ENCODE peak calls at places on chromosomes 11 and 22, in seven cellular contexts. V is OCI-LY7, C is GM23248, O is GM23338, Q is hepatocyte, E is neural progenitor cell, R is HCT116. F is an unnamed sample. For H3K36me3, the result is how much of the 10 kb centered on the place peaks cover.

GRCh38 chr11:71228961-71229360 is 23.4 kb downstream of the SHANK2 start:
- DNase-seq in O (no peak), Q (no peak), C (no peak), R (no peak), E (no peak), V (no peak), F (no peak)

GRCh38 chr11:69599502-69599901 is 41.5 kb upstream of the CCND1 start:
- DNase-seq in R (no peak), O (no peak), E (peak), Q (no peak), C (peak), V (no peak), F (no peak)

GRCh38 chr11:2527621-2528291 is 82.9 kb downstream of the KCNQ1 start:
- DNase-seq in C (no peak), E (no peak), Q (no peak), R (no peak), V (no peak), O (no peak), F (no peak)

GRCh38 chr22:44211946-44212930 is 31.5 kb downstream of the PARVG start:
- DNase-seq in R (no peak), V (no peak), O (no peak), Q (no peak), E (no peak), C (peak), F (no peak)

GRCh38 chr22:29370556-29370955 is 17.8 kb downstream of the AP1B1 start:
- DNase-seq in C (no peak), R (no peak), E (peak), V (peak), Q (no peak), O (peak), F (no peak)

GRCh38 chr22:20741634-20742581 is 32.0 kb upstream of the SERPIND1 start:
- DNase-seq in C (peak), Q (peak), R (peak), V (peak), E (peak), O (peak), F (peak)

GRCh38 chr22:33838644-33839043 is 81.6 kb downstream of the LARGE1 start:
- DNase-seq in Q (no peak), C (no peak), O (no peak), R (no peak), V (no peak), E (no peak), F (no peak)

GRCh38 chr11:2666828-2667570 is 32.8 kb downstream of the KCNQ1OT1 start:
- DNase-seq in V (no peak), R (no peak), C (no peak), Q (no peak), E (no peak), O (no peak), F (no peak)

GRCh38 chr11:23252426-23252825 is 392.2 kb upstream of the CCDC179 start:
- DNase-seq in E (no peak), R (no peak), V (no peak), C (no peak), O (no peak), Q (no peak), F (peak)

GRCh38 chr11:8055111-8055835 is 25.7 kb upstream of the TUB start:
- DNase-seq in R (no peak), C (peak), Q (no peak), O (peak), E (peak), V (no peak), F (no peak)

GRCh38 chr11:8058216-8058615 is 22.8 kb upstream of the TUB start:
- DNase-seq in O (no peak), R (no peak), E (no peak), Q (no peak), C (no peak), V (no peak), F (no peak)

GRCh38 chr11:8059030-8059429 is 22.0 kb upstream of the TUB start:
- DNase-seq in V (no peak), C (no peak), Q (no peak), E (no peak), R (no peak), O (no peak), F (no peak)

GRCh38 chr11:8055836-8056526 is 25.0 kb upstream of the TUB start:
- DNase-seq in V (no peak), E (no peak), O (no peak), R (no peak), C (no peak), Q (peak), F (no peak)

GRCh38 chr11:8056810-8057463 is 24.1 kb upstream of the TUB start:
- DNase-seq in E (no peak), O (no peak), V (no peak), C (peak), Q (peak), R (no peak), F (no peak)
- TF ChIP-seq EZH2phosphoT487 in E (no peak), O (no peak), V (no peak), C (no peak), Q (no peak), R (no peak), F (no peak)

GRCh38 chr11:62601364-62602140 is at the start of gene MTA2:
- DNase-seq in O (peak), Q (peak), C (peak), V (peak), E (peak), R (peak), F (peak)
- H3K36me3 ChIP-seq in O (under half), Q (under half), C (under half), V (half or more), E (under half), R (under half), F (under half)

DNA sequence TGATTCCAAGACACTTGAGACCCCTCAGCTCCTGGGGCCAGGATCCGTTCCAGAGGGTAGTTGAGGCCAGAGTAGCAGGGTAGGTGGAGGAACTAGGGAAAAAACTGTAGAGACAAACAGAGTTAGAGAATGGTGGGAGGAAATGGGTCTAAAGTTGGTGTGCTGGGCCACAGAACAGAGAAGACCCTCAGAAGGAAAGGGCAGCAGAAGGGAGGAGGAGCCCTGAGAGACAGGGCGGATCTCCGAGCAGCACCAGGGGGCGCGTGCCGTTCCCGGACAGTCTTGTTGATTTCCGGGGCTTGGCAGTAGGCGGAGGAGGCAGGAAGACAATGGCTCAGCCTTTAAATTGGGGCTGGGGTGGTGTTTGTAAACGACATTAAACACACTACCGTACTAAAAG is 2.4 kb upstream of the CECR2 start:
- DNase-seq in V (peak), E (peak), R (peak), Q (peak), O (peak), C (no peak), F (no peak)
- TF ChIP-seq EZH2phosphoT487 in V (no peak), E (no peak), R (no peak), Q (no peak), O (no peak), C (no peak), F (no peak)

GRCh38 chr22:17830041-17830961 is 56.0 kb upstream of the BID start:
- DNase-seq in O (peak), Q (peak), E (peak), R (peak), C (peak), V (peak), F (peak)
- H3K36me3 ChIP-seq in O (under half), Q (under half), E (under half), R (under half), C (under half), V (half or more), F (under half)

GRCh38 chr11:64084962-64085710 is 49.4 kb downstream of the FLRT1 start:
- DNase-seq in V (no peak), O (no peak), E (no peak), C (no peak), Q (peak), R (no peak), F (no peak)
- TF ChIP-seq EZH2phosphoT487 in V (no peak), O (no peak), E (no peak), C (no peak), Q (no peak), R (no peak), F (no peak)